ENCODE peak calls at places on chromosomes 3 and 15, in ten cellular contexts. W is mammary epithelial cell, G is IMR-90, L is heart left ventricle, X is MM.1S, O is neuronal stem cell, I is astrocyte, D is heart right ventricle, J is K562, Q is GM23248. R is an unnamed sample. For H3K9me3 and H3K4me1, the result is how much of the 10 kb centered on the place peaks cover.

GRCh38 chr15:80052597-80053304 is 6.7 kb upstream of the ZFAND6 start:
- DNase-seq in W (no peak), G (no peak), L (no peak), X (peak), O (no peak), I (no peak), D (no peak), J (no peak), Q (no peak), R (no peak)

GRCh38 chr3:165642761-165643432 is 194.3 kb downstream of the BCHE start:
- DNase-seq in W (peak), G (peak), L (peak), X (no peak), O (no peak), I (peak), D (peak), J (no peak), Q (peak), R (no peak)

GRCh38 chr3:16112910-16113504 is 61.5 kb upstream of the GALNT15 start:
- DNase-seq in W (peak), G (peak), L (no peak), X (no peak), O (no peak), I (peak), D (no peak), J (no peak), Q (peak), R (no peak)

GRCh38 chr15:27398631-27399030 is 427.6 kb downstream of the GABRG3 start:
- DNase-seq in W (no peak), G (no peak), L (no peak), X (no peak), O (no peak), I (no peak), D (no peak), J (no peak), Q (no peak), R (no peak)

GRCh38 chr15:51349156-51349844 is 7.8 kb downstream of the GLDN start:
- DNase-seq in W (no peak), G (no peak), L (no peak), X (peak), O (no peak), I (no peak), D (peak), J (no peak), Q (peak), R (no peak)

GRCh38 chr3:414063-414462 is 217.5 kb downstream of the CHL1 start:
- DNase-seq in W (no peak), G (peak), L (no peak), X (no peak), O (no peak), I (peak), D (no peak), J (peak), Q (peak), R (peak)

GRCh38 chr3:150357923-150358322 is 50.2 kb upstream of the TSC22D2 start:
- DNase-seq in W (no peak), G (no peak), L (no peak), X (no peak), O (no peak), I (no peak), D (no peak), J (no peak), Q (no peak), R (no peak)

GRCh38 chr15:68743256-68743655 is 77.4 kb downstream of the ANP32A start:
- DNase-seq in W (no peak), G (no peak), L (no peak), X (no peak), O (no peak), I (no peak), D (no peak), J (no peak), Q (no peak), R (no peak)

GRCh38 chr15:39407116-39407515 is 173.8 kb upstream of the THBS1 start:
- DNase-seq in W (no peak), G (peak), L (no peak), X (no peak), O (no peak), I (no peak), D (no peak), J (no peak), Q (peak), R (peak)

GRCh38 chr3:194999491-194999890 is 271.5 kb downstream of the XXYLT1 start:
- DNase-seq in W (no peak), G (no peak), L (no peak), X (no peak), O (no peak), I (no peak), D (no peak), J (no peak), Q (no peak), R (no peak)

GRCh38 chr3:115325539-115325938 is 178.5 kb upstream of the ZBTB20 start:
- DNase-seq in W (peak), G (peak), L (no peak), X (peak), O (peak), I (peak), D (peak), J (peak), Q (peak), R (peak)

GRCh38 chr3:195054311-195054710 is 216.6 kb downstream of the XXYLT1 start:
- DNase-seq in W (no peak), G (no peak), L (no peak), X (no peak), O (no peak), I (no peak), D (no peak), J (no peak), Q (no peak), R (no peak)

GRCh38 chr3:22361465-22361864 is 610.5 kb upstream of the ZNF385D start:
- DNase-seq in W (no peak), G (no peak), L (no peak), X (no peak), O (no peak), I (peak), D (no peak), J (no peak), Q (peak), R (no peak)

GRCh38 chr15:101043011-101043410 is 123.9 kb downstream of the LRRK1 start:
- DNase-seq in W (no peak), G (no peak), L (no peak), X (no peak), O (no peak), I (no peak), D (no peak), J (no peak), Q (no peak), R (no peak)

GRCh38 chr3:50652709-50653108 is 22.0 kb upstream of the DOCK3 start:
- DNase-seq in W (peak), G (peak), L (peak), X (no peak), O (no peak), I (no peak), D (peak), J (peak), Q (no peak), R (peak)

GRCh38 chr15:77370580-77370979 is 49.3 kb downstream of the PEAK1 start:
- DNase-seq in W (no peak), G (peak), L (no peak), X (no peak), O (no peak), I (no peak), D (no peak), J (no peak), Q (peak), R (no peak)

GRCh38 chr15:55715355-55716076 is 27.4 kb downstream of the PRTG start:
- DNase-seq in W (no peak), G (no peak), L (no peak), X (no peak), O (no peak), I (no peak), D (no peak), J (no peak), Q (no peak), R (no peak)

GRCh38 chr15:62059108-62059817 is 984 bp downstream of the VPS13C start:
- DNase-seq in W (peak), G (no peak), L (no peak), X (peak), O (no peak), I (no peak), D (no peak), J (no peak), Q (peak), R (peak)

GRCh38 chr3:97942801-97943546 is 29.3 kb downstream of the RIOX2 start:
- DNase-seq in W (peak), G (no peak), L (no peak), X (no peak), O (no peak), I (no peak), D (no peak), J (no peak), Q (no peak), R (no peak)

GRCh38 chr15:84023636-84024035 is 211.9 kb upstream of the GOLGA6L4 start:
- DNase-seq in W (peak), G (peak), L (no peak), X (peak), O (no peak), I (no peak), D (peak), J (peak), Q (peak), R (peak)

GRCh38 chr3:15636028-15636709 is 34.6 kb downstream of the BTD start:
- DNase-seq in W (peak), G (peak), L (peak), X (no peak), O (no peak), I (peak), D (peak), J (no peak), Q (peak), R (no peak)

GRCh38 chr15:43285609-43286037 is 18.9 kb upstream of the TGM5 start:
- DNase-seq in W (peak), G (peak), L (no peak), X (peak), O (peak), I (peak), D (peak), J (peak), Q (peak), R (peak)

GRCh38 chr3:85890043-85890555 is 931.3 kb downstream of the CADM2 start:
- DNase-seq in W (no peak), G (no peak), L (no peak), X (no peak), O (no peak), I (no peak), D (no peak), J (no peak), Q (no peak), R (no peak)

GRCh38 chr3:71035314-71035713 is 548.2 kb downstream of the FOXP1 start:
- DNase-seq in W (no peak), G (peak), L (no peak), X (no peak), O (no peak), I (peak), D (no peak), J (no peak), Q (peak), R (no peak)

GRCh38 chr15:72934006-72934405 is 118.3 kb upstream of the NEO1 start:
- DNase-seq in W (peak), G (peak), L (no peak), X (no peak), O (no peak), I (peak), D (no peak), J (no peak), Q (peak), R (no peak)

GRCh38 chr15:96972201-96972600 is 641.7 kb downstream of the NR2F2 start:
- DNase-seq in W (no peak), G (no peak), L (no peak), X (no peak), O (no peak), I (no peak), D (no peak), J (no peak), Q (no peak), R (no peak)

GRCh38 chr3:171444291-171444690 is 15.9 kb downstream of the TNIK start:
- DNase-seq in W (no peak), G (no peak), L (no peak), X (no peak), O (no peak), I (no peak), D (no peak), J (no peak), Q (no peak), R (no peak)

GRCh38 chr3:195080125-195080524 is 190.8 kb downstream of the XXYLT1 start:
- DNase-seq in W (no peak), G (no peak), L (no peak), X (no peak), O (no peak), I (no peak), D (no peak), J (no peak), Q (no peak), R (no peak)

GRCh38 chr15:66935121-66935520 is 130.3 kb upstream of the SMAD3 start:
- DNase-seq in W (no peak), G (no peak), L (no peak), X (no peak), O (no peak), I (no peak), D (no peak), J (no peak), Q (peak), R (no peak)
- H3K9me3 ChIP-seq in W (under half), G (under half), L (under half), X (under half), O (under half), I (under half), D (under half), J (under half), Q (under half), R (under half)

DNA sequence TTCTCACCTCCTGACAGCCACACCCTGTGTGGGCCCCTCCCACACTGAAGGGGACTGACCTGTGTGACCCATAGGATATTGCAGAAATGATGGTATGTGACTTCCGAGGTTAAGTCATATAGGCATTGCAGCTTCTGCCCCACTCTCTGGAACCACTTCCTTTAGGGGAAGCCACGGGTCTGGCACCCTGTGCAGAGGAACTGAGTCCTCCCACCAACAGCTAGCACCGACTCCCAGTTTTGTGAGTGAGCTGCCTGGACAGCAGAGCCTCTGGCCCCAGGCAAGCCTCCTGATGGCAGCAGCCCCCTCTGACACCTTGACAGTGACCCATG is 24.6 kb upstream of the SLC6A6 start:
- DNase-seq in W (no peak), G (no peak), L (peak), X (no peak), O (no peak), I (no peak), D (no peak), J (no peak), Q (no peak), R (no peak)
- H3K4me1 ChIP-seq in W (under half), G (under half), L (under half), X (under half), O (under half), I (under half), D (under half), J (under half), Q (under half), R (under half)

GRCh38 chr15:20340931-20341661 is 200.5 kb downstream of the GOLGA6L6 start:
- DNase-seq in W (peak), G (no peak), L (peak), X (peak), O (no peak), I (no peak), D (peak), J (no peak), Q (no peak), R (no peak)
- H3K9me3 ChIP-seq in W (under half), G (half or more), L (under half), X (under half), O (under half), I (under half), D (under half), J (under half), Q (under half), R (under half)

GRCh38 chr3:42050126-42050525 is 41.0 kb upstream of the TRAK1 start:
- DNase-seq in W (no peak), G (no peak), L (no peak), X (no peak), O (no peak), I (no peak), D (no peak), J (no peak), Q (no peak), R (peak)

GRCh38 chr3:42051384-42052131 is 39.6 kb upstream of the TRAK1 start:
- DNase-seq in W (no peak), G (no peak), L (no peak), X (no peak), O (no peak), I (peak), D (no peak), J (no peak), Q (peak), R (peak)

GRCh38 chr3:42053476-42053875 is 37.7 kb upstream of the TRAK1 start:
- DNase-seq in W (no peak), G (no peak), L (peak), X (no peak), O (no peak), I (no peak), D (peak), J (no peak), Q (no peak), R (no peak)

GRCh38 chr3:42052867-42053351 is 38.2 kb upstream of the TRAK1 start:
- DNase-seq in W (no peak), G (peak), L (no peak), X (no peak), O (no peak), I (no peak), D (no peak), J (no peak), Q (peak), R (no peak)

DNA sequence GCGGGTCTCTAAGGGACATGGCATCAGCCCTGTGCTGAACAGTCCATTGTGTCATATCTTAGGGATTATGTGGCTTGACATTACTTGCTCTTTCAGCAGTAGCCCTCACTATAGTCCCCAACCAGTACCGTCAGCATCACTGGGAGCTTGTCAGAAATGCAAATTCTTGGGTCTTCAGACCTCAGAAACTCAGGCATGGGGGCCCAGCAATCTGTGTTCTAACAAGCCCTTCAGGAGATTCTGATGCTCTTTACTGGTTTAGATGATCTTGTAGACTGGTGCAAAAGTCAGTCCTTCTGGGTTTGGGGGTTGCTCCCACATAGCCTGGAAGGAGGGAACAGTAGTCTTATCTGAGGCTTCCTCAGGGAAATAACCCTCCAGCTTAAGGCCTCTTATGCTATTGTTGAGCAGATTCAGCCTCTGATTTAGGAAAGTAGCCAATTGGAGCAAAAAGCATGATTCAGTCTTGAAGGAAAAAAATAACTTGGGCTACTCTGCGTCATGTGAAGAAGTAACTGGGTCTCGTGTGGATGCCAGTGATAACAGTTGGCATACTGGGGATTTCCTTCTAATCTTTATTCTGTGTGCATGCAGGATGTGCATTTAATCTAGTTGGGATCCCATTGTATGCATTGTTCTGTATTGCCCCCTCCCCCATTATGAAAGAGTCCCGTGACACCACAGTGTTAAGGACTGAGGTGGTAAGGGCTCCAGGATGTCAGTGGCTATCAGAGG is 38.9 kb upstream of the TRAK1 start:
- DNase-seq in W (no peak), G (peak), L (no peak), X (no peak), O (no peak), I (peak), D (no peak), J (no peak), Q (peak), R (peak)
- H3K4me1 ChIP-seq in W (under half), G (under half), L (half or more), X (under half), O (under half), I (under half), D (half or more), J (under half), Q (under half), R (half or more)

GRCh38 chr3:40660554-40660953 is 135.8 kb downstream of the ZNF621 start:
- DNase-seq in W (no peak), G (no peak), L (no peak), X (no peak), O (no peak), I (no peak), D (peak), J (no peak), Q (no peak), R (no peak)
- H3K9me3 ChIP-seq in W (under half), G (under half), L (under half), X (under half), O (under half), I (under half), D (under half), J (under half), Q (under half), R (under half)

GRCh38 chr3:43872901-43873300 is 182.2 kb downstream of the ABHD5 start:
- DNase-seq in W (no peak), G (peak), L (no peak), X (no peak), O (no peak), I (peak), D (no peak), J (peak), Q (peak), R (no peak)

GRCh38 chr3:43876648-43877047 is 185.9 kb downstream of the ABHD5 start:
- DNase-seq in W (no peak), G (no peak), L (no peak), X (no peak), O (no peak), I (no peak), D (no peak), J (no peak), Q (no peak), R (no peak)

GRCh38 chr3:43873723-43874122 is 183.0 kb downstream of the ABHD5 start:
- DNase-seq in W (no peak), G (no peak), L (no peak), X (no peak), O (no peak), I (no peak), D (no peak), J (no peak), Q (no peak), R (no peak)

GRCh38 chr3:43872301-43872700 is 181.6 kb downstream of the ABHD5 start:
- DNase-seq in W (peak), G (peak), L (no peak), X (no peak), O (no peak), I (peak), D (no peak), J (no peak), Q (peak), R (no peak)

DNA sequence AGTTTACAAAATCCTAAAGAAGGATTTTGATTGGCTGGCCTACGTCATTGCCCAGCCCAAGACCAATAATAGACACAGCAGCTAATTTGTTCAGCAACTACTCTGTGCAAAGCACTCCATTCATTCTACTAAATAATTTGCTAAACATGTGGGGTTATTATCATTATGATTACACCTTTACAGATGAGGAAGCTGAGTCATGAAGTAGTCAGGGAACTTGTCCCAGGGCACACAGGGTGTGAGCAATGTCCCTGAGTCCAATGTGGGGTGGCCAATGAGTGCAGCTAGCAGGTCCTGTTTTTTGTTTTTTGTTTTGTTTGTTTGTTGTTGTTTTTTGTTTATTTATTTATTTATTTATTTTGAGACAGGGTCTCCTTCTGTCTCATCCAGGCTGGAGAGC is 183.6 kb downstream of the ABHD5 start:
- DNase-seq in W (peak), G (no peak), L (no peak), X (no peak), O (no peak), I (no peak), D (no peak), J (no peak), Q (no peak), R (no peak)
- H3K4me1 ChIP-seq in W (half or more), G (under half), L (under half), X (under half), O (under half), I (under half), D (under half), J (under half), Q (half or more), R (under half)

GRCh38 chr15:41285285-41285684 is 47.1 kb downstream of the OIP5 start:
- DNase-seq in W (no peak), G (no peak), L (no peak), X (no peak), O (no peak), I (no peak), D (no peak), J (no peak), Q (no peak), R (no peak)
- H3K9me3 ChIP-seq in W (under half), G (under half), L (under half), X (under half), O (under half), I (under half), D (under half), J (under half), Q (under half), R (under half)